ENCODE peak calls at places on chromosomes 13 and 19, in six cellular contexts. W is A549, Z is brain microvascular endothelial cell, S is dorsolateral prefrontal cortex, Q is stomach, B is prostate gland. N is an unnamed sample.

GRCh38 chr13:95246292-95247082 is 54.8 kb downstream of the ABCC4 start:
- DNase-seq in W (no peak), Z (no peak), S (no peak), Q (no peak), B (peak; percentile 77), N (no peak)

GRCh38 chr19:49422407-49423277 is 599 bp downstream of the PTH2 start:
- DNase-seq in W (peak; percentile 66), Z (no peak), S (no peak), Q (no peak), B (no peak), N (peak; percentile 73)

GRCh38 chr13:51556740-51557139 is 27.5 kb upstream of the WDFY2 start:
- DNase-seq in W (no peak), Z (no peak), S (no peak), Q (no peak), B (peak; percentile 19), N (no peak)

GRCh38 chr19:45187421-45188100 is 9.0 kb downstream of the BLOC1S3 start:
- DNase-seq in W (peak; percentile 49), Z (no peak), S (no peak), Q (no peak), B (no peak), N (no peak)

GRCh38 chr19:44848036-44848804 is 2.1 kb downstream of the NECTIN2 start:
- DNase-seq in W (no peak), Z (peak; percentile 49), S (no peak), Q (no peak), B (peak; percentile 21), N (peak; percentile 24)

GRCh38 chr19:23802290-23802689 is 43.6 kb upstream of the ZNF681 start:
- DNase-seq in W (no peak), Z (no peak), S (no peak), Q (no peak), B (no peak), N (no peak)

GRCh38 chr13:66528903-66529576 is 701.1 kb downstream of the PCDH9 start:
- DNase-seq in W (no peak), Z (no peak), S (no peak), Q (no peak), B (no peak), N (no peak)

GRCh38 chr19:5292453-5292842 is 48.2 kb downstream of the PTPRS start:
- DNase-seq in W (peak; percentile 42), Z (no peak), S (no peak), Q (peak; percentile 60), B (peak; percentile 51), N (no peak)

GRCh38 chr19:49749055-49749716 is 13.9 kb downstream of the TSKS start:
- DNase-seq in W (peak; percentile 43), Z (no peak), S (no peak), Q (no peak), B (no peak), N (no peak)

GRCh38 chr13:27419333-27419732 is 5.1 kb upstream of the GTF3A start:
- DNase-seq in W (no peak), Z (no peak), S (no peak), Q (no peak), B (no peak), N (no peak)

GRCh38 chr13:40341501-40341900 is 324.9 kb downstream of the FOXO1 start:
- DNase-seq in W (no peak), Z (no peak), S (no peak), Q (no peak), B (no peak), N (no peak)

GRCh38 chr19:55173717-55174409 is 6.2 kb downstream of the SYT5 start:
- DNase-seq in W (peak; percentile 95), Z (peak; percentile 62), S (no peak), Q (peak; percentile 43), B (no peak), N (no peak)

GRCh38 chr13:42891591-42891990 is 100.5 kb downstream of the EPSTI1 start:
- DNase-seq in W (no peak), Z (no peak), S (no peak), Q (no peak), B (no peak), N (no peak)

GRCh38 chr19:36526581-36526980 is 1.5 kb downstream of the ZNF260 start:
- DNase-seq in W (no peak), Z (no peak), S (no peak), Q (no peak), B (no peak), N (no peak)

GRCh38 chr13:110625771-110626321 is 10.5 kb downstream of the NAXD start:
- DNase-seq in W (no peak), Z (no peak), S (no peak), Q (peak; percentile 77), B (peak; percentile 54), N (no peak)

GRCh38 chr19:9672893-9673292 is 2.0 kb downstream of the ZNF562 start:
- DNase-seq in W (no peak), Z (no peak), S (no peak), Q (no peak), B (no peak), N (no peak)

GRCh38 chr13:83879431-83880171 is 2.7 kb downstream of the SLITRK1 start:
- DNase-seq in W (no peak), Z (no peak), S (peak; percentile 74), Q (no peak), B (no peak), N (peak; percentile 25)

GRCh38 chr19:1813837-1814217 is 1.8 kb upstream of the ATP8B3 start:
- DNase-seq in W (no peak), Z (no peak), S (no peak), Q (no peak), B (no peak), N (no peak)

GRCh38 chr19:29104605-29105241 is 108.2 kb downstream of the UQCRFS1 start:
- DNase-seq in W (no peak), Z (no peak), S (no peak), Q (no peak), B (no peak), N (no peak)

GRCh38 chr19:41690801-41691065 is 2.7 kb upstream of the CEACAM7 start:
- DNase-seq in W (no peak), Z (no peak), S (no peak), Q (no peak), B (no peak), N (no peak)

GRCh38 chr13:97003071-97003470 is 8.8 kb upstream of the OXGR1 start:
- DNase-seq in W (no peak), Z (no peak), S (no peak), Q (no peak), B (no peak), N (no peak)

GRCh38 chr13:94058821-94059360 is 420.6 kb downstream of the DCT start:
- DNase-seq in W (no peak), Z (no peak), S (no peak), Q (no peak), B (no peak), N (no peak)

GRCh38 chr19:31285744-31286143 is 63.5 kb downstream of the TSHZ3 start:
- DNase-seq in W (no peak), Z (peak; percentile 9), S (no peak), Q (no peak), B (no peak), N (no peak)

GRCh38 chr13:47798906-47799305 is 202.2 kb downstream of the SUCLA2 start:
- DNase-seq in W (no peak), Z (peak; percentile 24), S (no peak), Q (no peak), B (no peak), N (no peak)
- TF ChIP-seq CTCF in W (no peak), Z (peak; percentile 62), S (peak; percentile 26), Q (no peak), B (no peak), N (no peak)

DNA sequence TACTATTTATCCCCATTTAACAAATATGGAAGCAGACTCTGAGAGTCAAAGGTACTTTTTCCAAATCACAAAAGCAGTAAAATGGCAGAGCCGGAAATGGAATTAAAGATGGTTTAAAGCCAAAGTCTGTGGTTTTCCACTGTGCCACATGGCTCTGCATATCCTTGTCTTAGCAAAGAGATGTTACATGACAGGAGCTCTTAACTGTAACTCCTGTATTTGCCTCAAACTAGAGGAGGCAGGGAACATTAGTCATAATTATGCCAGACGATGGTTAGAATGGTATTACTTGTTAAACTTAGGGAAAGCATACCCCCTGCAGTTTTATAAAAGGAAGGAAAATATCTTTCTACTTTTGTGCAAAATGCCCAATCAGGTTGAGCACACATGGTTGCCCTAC is 41.8 kb upstream of the MAB21L1 start:
- DNase-seq in W (no peak), Z (no peak), S (no peak), Q (no peak), B (no peak), N (no peak)
- H3K27ac ChIP-seq in W (no peak overlapping the region), Z (no peak overlapping the region), S (no peak overlapping the region), Q (no peak overlapping the region), B (no peak overlapping the region), N (no peak overlapping the region)

GRCh38 chr19:46661020-46661731 is at the start of gene DACT3:
- DNase-seq in W (peak; percentile 100), Z (peak; percentile 100), S (peak; percentile 100), Q (peak; percentile 100), B (peak; percentile 100), N (peak; percentile 100)

GRCh38 chr19:46660601-46661019 is 372 bp downstream of the DACT3 start:
- DNase-seq in W (no peak), Z (no peak), S (peak; percentile 53), Q (no peak), B (no peak), N (no peak)

GRCh38 chr19:46661735-46662592 is 982 bp upstream of the DACT3 start:
- DNase-seq in W (peak; percentile 96), Z (peak; percentile 88), S (peak; percentile 91), Q (peak; percentile 86), B (peak; percentile 83), N (peak; percentile 78)

GRCh38 chr19:46668662-46669061 is 7.7 kb upstream of the DACT3 start:
- DNase-seq in W (no peak), Z (no peak), S (no peak), Q (no peak), B (no peak), N (no peak)

GRCh38 chr19:46665072-46665471 is 4.1 kb upstream of the DACT3 start:
- DNase-seq in W (no peak), Z (no peak), S (no peak), Q (no peak), B (no peak), N (no peak)
- TF ChIP-seq CTCF in W (no peak), Z (no peak), S (no peak), Q (no peak), B (no peak), N (no peak)

DNA sequence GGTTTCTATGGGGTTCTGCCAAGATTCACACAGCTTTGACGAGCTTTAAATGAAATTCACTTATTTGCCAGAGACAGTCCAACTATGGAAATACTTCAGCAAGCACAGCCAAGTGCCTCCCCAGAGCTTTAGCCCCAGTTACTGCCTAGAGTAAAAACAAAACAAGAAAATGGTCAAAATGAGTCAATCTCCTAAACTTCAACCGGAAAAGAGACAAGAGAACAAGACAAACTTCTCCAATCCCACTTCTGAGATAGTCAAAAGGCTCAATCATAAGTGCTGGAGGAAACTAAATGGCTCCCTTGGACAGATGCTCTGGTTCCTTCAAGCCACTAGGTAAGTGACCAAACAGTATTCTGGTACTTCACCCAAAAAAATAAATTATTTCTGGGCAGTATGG is 65.8 kb downstream of the KATNAL1 start:
- DNase-seq in W (no peak), Z (no peak), S (no peak), Q (no peak), B (no peak), N (no peak)
- H3K27ac ChIP-seq in W (no peak overlapping the region), Z (no peak overlapping the region), S (no peak overlapping the region), Q (no peak overlapping the region), B (no peak overlapping the region), N (no peak overlapping the region)

GRCh38 chr13:23140492-23140891 is 40.3 kb upstream of the SGCG start:
- DNase-seq in W (no peak), Z (peak; percentile 39), S (no peak), Q (no peak), B (no peak), N (no peak)
- TF ChIP-seq CTCF in W (no peak), Z (no peak), S (no peak), Q (no peak), B (no peak), N (no peak)